ENCODE peak calls at places on chromosomes 16 and 17, in four cellular contexts. T is HL-60, X is K562, D is GM12878. O is an unnamed sample.

GRCh38 chr16:4879049-4879448 is 31.8 kb downstream of the UBN1 start:
- DNase-seq in D (no peak), X (no peak), T (no peak), O (no peak)

GRCh38 chr17:67105213-67105612 is 60.9 kb downstream of the CACNG1 start:
- DNase-seq in T (peak), D (no peak), X (no peak), O (no peak)

GRCh38 chr16:19804538-19805323 is 79.9 kb downstream of the GPRC5B start:
- DNase-seq in X (peak), D (no peak), T (peak), O (no peak)

GRCh38 chr16:7487896-7488295 is 155.3 kb downstream of the RBFOX1 start:
- DNase-seq in T (no peak), D (no peak), X (no peak), O (no peak)

GRCh38 chr17:4558311-4558972 is 1.9 kb downstream of the GGT6 start:
- DNase-seq in D (no peak), X (no peak), T (no peak), O (no peak)

GRCh38 chr16:83253526-83253925 is 554.3 kb upstream of the HSBP1 start:
- DNase-seq in X (no peak), D (no peak), T (no peak), O (no peak)

GRCh38 chr16:79662122-79662521 is 61.6 kb upstream of the MAF start:
- DNase-seq in X (no peak), D (no peak), T (no peak), O (no peak)

GRCh38 chr16:12300490-12300889 is 324.0 kb downstream of the SNX29 start:
- DNase-seq in D (no peak), T (no peak), X (no peak), O (no peak)

GRCh38 chr17:44916781-44917241 is 1.5 kb upstream of the GFAP start:
- DNase-seq in T (no peak), D (no peak), X (no peak), O (no peak)

GRCh38 chr17:16919663-16920627 is 52.0 kb downstream of the TNFRSF13B start:
- DNase-seq in X (no peak), D (no peak), T (no peak), O (no peak)

GRCh38 chr17:226108-226772 is 44.8 kb upstream of the DOC2B start:
- DNase-seq in D (no peak), X (no peak), T (no peak), O (no peak)

GRCh38 chr17:46194393-46195216 is 1.4 kb upstream of the KANSL1 start:
- DNase-seq in X (peak), T (peak), D (peak), O (peak)

GRCh38 chr16:89722392-89723278 is 1.3 kb downstream of the ZNF276 start:
- DNase-seq in T (peak), X (peak), D (no peak), O (peak)

GRCh38 chr16:66878067-66878466 is 2.2 kb upstream of the PDP2 start:
- DNase-seq in D (no peak), T (peak), X (no peak), O (no peak)

GRCh38 chr16:6204941-6205340 is 1107.3 kb upstream of the EEF2KMT start:
- DNase-seq in X (no peak), D (no peak), T (no peak), O (no peak)

GRCh38 chr16:13873835-13874438 is 46.0 kb upstream of the ERCC4 start:
- DNase-seq in T (no peak), X (peak), D (no peak), O (no peak)

GRCh38 chr17:78174332-78174869 is 6.0 kb downstream of the SYNGR2 start:
- DNase-seq in D (no peak), T (no peak), X (no peak), O (no peak)

GRCh38 chr17:78174870-78175642 is 6.7 kb downstream of the SYNGR2 start:
- DNase-seq in D (no peak), X (no peak), T (no peak), O (no peak)

GRCh38 chr17:78179372-78179771 is 7.5 kb downstream of the TK1 start:
- DNase-seq in T (no peak), D (no peak), X (no peak), O (no peak)

GRCh38 chr17:78175643-78175981 is 7.2 kb downstream of the SYNGR2 start:
- DNase-seq in X (no peak), D (no peak), T (no peak), O (no peak)

GRCh38 chr17:78176548-78177025 is 8.2 kb downstream of the SYNGR2 start:
- DNase-seq in X (peak), T (peak), D (no peak), O (peak)
- TF ChIP-seq SPI1 in X (no peak), T (no peak), D (peak), O (no peak)

GRCh38 chr16:84818989-84819643 is 669 bp upstream of the CRISPLD2 start:
- DNase-seq in T (no peak), X (no peak), D (no peak), O (no peak)
- TF ChIP-seq SPI1 in T (no peak), X (no peak), D (no peak), O (no peak)

GRCh38 chr17:35612924-35613521 is 25.9 kb downstream of the AP2B1 start:
- DNase-seq in T (peak), D (no peak), X (peak), O (no peak)
- TF ChIP-seq SPI1 in T (no peak), D (no peak), X (no peak), O (no peak)

GRCh38 chr16:61432421-61432820 is 603.8 kb downstream of the CDH8 start:
- DNase-seq in X (no peak), D (no peak), T (no peak), O (no peak)
- TF ChIP-seq SPI1 in X (no peak), D (no peak), T (no peak), O (no peak)

GRCh38 chr17:80987941-80988461 is 3.6 kb upstream of the CHMP6 start:
- DNase-seq in T (no peak), D (no peak), X (no peak), O (no peak)
- TF ChIP-seq SPI1 in T (no peak), D (no peak), X (no peak), O (no peak)

GRCh38 chr17:40615295-40615988 is 32.2 kb downstream of the SMARCE1 start:
- DNase-seq in D (peak), T (peak), X (peak), O (no peak)
- TF ChIP-seq SPI1 in D (peak), T (peak), X (peak), O (peak)

GRCh38 chr17:37131670-37132620 is 183.2 kb downstream of the AATF start:
- DNase-seq in D (no peak), T (no peak), X (no peak), O (no peak)
- TF ChIP-seq SPI1 in D (no peak), T (no peak), X (no peak), O (no peak)

GRCh38 chr16:30186782-30187555 is 3.6 kb downstream of the CORO1A start:
- DNase-seq in X (peak), D (peak), T (peak), O (no peak)
- TF ChIP-seq SPI1 in X (no peak), D (no peak), T (no peak), O (no peak)